ENCODE peak calls at places on chromosome 22, in four cellular contexts. B, J, T and K are unnamed samples.

GRCh38 chr22:33512961-33513360 is 407.3 kb downstream of the LARGE1 start:
- DNase-seq in T (no peak), J (no peak), B (no peak), K (no peak)

GRCh38 chr22:20559174-20559760 is 51.9 kb downstream of the MED15 start:
- DNase-seq in B (no peak), J (no peak), T (no peak), K (no peak)

GRCh38 chr22:19111140-19111539 is 11.1 kb downstream of the DGCR2 start:
- DNase-seq in J (peak), T (no peak), B (no peak), K (no peak)

GRCh38 chr22:22576244-22576988 is 17.4 kb upstream of the PRAME start:
- DNase-seq in B (no peak), T (no peak), J (peak), K (peak)

GRCh38 chr22:34866501-34867171 is 199.3 kb upstream of the ISX start:
- DNase-seq in T (no peak), B (no peak), J (no peak), K (no peak)

GRCh38 chr22:43533656-43534428 is 122.0 kb downstream of the MPPED1 start:
- DNase-seq in T (no peak), J (no peak), B (no peak), K (no peak)

GRCh38 chr22:23121026-23121823 is 20.6 kb downstream of the RSPH14 start:
- DNase-seq in T (no peak), J (peak), B (no peak), K (no peak)

GRCh38 chr22:23499845-23500500 is 80.1 kb downstream of the IGLL1 start:
- DNase-seq in T (no peak), B (no peak), J (no peak), K (no peak)

GRCh38 chr22:30304495-30305244 is 15.4 kb upstream of the CASTOR1 start:
- DNase-seq in J (no peak), B (no peak), T (no peak), K (no peak)

GRCh38 chr22:42939941-42940653 is 74.9 kb downstream of the PACSIN2 start:
- DNase-seq in T (no peak), B (no peak), J (no peak), K (peak)

GRCh38 chr22:21881841-21882753 is 14.7 kb upstream of the MAPK1 start:
- DNase-seq in T (no peak), B (no peak), J (peak), K (no peak)

GRCh38 chr22:19942886-19943664 is 1.5 kb upstream of the TXNRD2 start:
- DNase-seq in B (no peak), T (no peak), J (no peak), K (peak)

GRCh38 chr22:22710719-22711531 is 66.5 kb downstream of the GGTLC2 start:
- DNase-seq in B (no peak), J (peak), T (no peak), K (peak)

GRCh38 chr22:19429950-19430889 is 1.3 kb downstream of the HIRA start:
- DNase-seq in T (no peak), J (peak), B (no peak), K (peak)

GRCh38 chr22:40022536-40023225 is 27.9 kb downstream of the FAM83F start:
- DNase-seq in T (no peak), B (no peak), J (no peak), K (no peak)

GRCh38 chr22:20239063-20239950 is 28.8 kb downstream of the RTN4R start:
- DNase-seq in T (no peak), B (no peak), J (peak), K (no peak)

GRCh38 chr22:23591203-23591791 is 11.2 kb upstream of the IGLL1 start:
- DNase-seq in T (peak), J (peak), B (no peak), K (peak)

GRCh38 chr22:17087176-17088131 is 2.7 kb downstream of the IL17RA start:
- DNase-seq in T (no peak), B (peak), J (no peak), K (no peak)

GRCh38 chr22:27918351-27919221 is 470 bp downstream of the PITPNB start:
- DNase-seq in T (no peak), B (no peak), J (peak), K (peak)

GRCh38 chr22:23767673-23768548 is at the start of gene CHCHD10:
- DNase-seq in J (peak), T (no peak), B (no peak), K (peak)

GRCh38 chr22:20523118-20523983 is 15.9 kb downstream of the MED15 start:
- DNase-seq in T (no peak), J (peak), B (no peak), K (no peak)

GRCh38 chr22:46388647-46389046 is 53.1 kb downstream of the TRMU start:
- DNase-seq in T (no peak), J (no peak), B (no peak), K (no peak)

GRCh38 chr22:50702821-50703725 is 30.4 kb downstream of the SHANK3 start:
- DNase-seq in B (no peak), J (peak), T (no peak), K (no peak)

GRCh38 chr22:46547883-46548244 is 10.4 kb upstream of the CELSR1 start:
- DNase-seq in J (no peak), T (no peak), B (no peak), K (peak)

GRCh38 chr22:32622004-32622761 is 147.6 kb downstream of the FBXO7 start:
- DNase-seq in B (no peak), T (peak), J (no peak), K (peak)

GRCh38 chr22:43980579-43980978 is 25.3 kb downstream of the SAMM50 start:
- DNase-seq in T (no peak), J (no peak), B (no peak), K (no peak)

GRCh38 chr22:30490399-30490798 is 15.1 kb downstream of the SEC14L4 start:
- DNase-seq in T (no peak), B (no peak), J (peak), K (peak)

GRCh38 chr22:24069721-24070120 is 58.6 kb downstream of the CABIN1 start:
- DNase-seq in J (no peak), B (no peak), T (no peak), K (no peak)

GRCh38 chr22:42472671-42473070 is 40.5 kb upstream of the NFAM1 start:
- DNase-seq in B (no peak), T (no peak), J (no peak), K (no peak)

GRCh38 chr22:38489561-38490133 is 16.5 kb downstream of the DDX17 start:
- DNase-seq in B (no peak), J (no peak), T (no peak), K (no peak)

GRCh38 chr22:38489142-38489541 is 17.0 kb downstream of the DDX17 start:
- DNase-seq in J (no peak), B (no peak), T (no peak), K (no peak)

GRCh38 chr22:38485783-38486182 is 17.9 kb downstream of the KDELR3 start:
- DNase-seq in B (no peak), J (no peak), T (no peak), K (no peak)

GRCh38 chr22:38490475-38490874 is 15.6 kb downstream of the DDX17 start:
- DNase-seq in T (no peak), J (no peak), B (no peak), K (no peak)

GRCh38 chr22:38487946-38488345 is 18.2 kb downstream of the DDX17 start:
- DNase-seq in J (no peak), B (no peak), T (no peak), K (no peak)
- TF ChIP-seq POLR2AphosphoS5 in J (no peak), B (no peak), T (peak), K (no peak)

GRCh38 chr22:25775501-25775900 is 33.5 kb downstream of the MYO18B start:
- DNase-seq in T (no peak), B (no peak), J (no peak), K (no peak)
- TF ChIP-seq KDM1A in T (no peak), B (no peak), J (no peak), K (no peak)

GRCh38 chr22:35996596-35996995 is 32.0 kb downstream of the RBFOX2 start:
- DNase-seq in B (no peak), T (no peak), J (no peak), K (no peak)

GRCh38 chr22:35995772-35996171 is 32.9 kb downstream of the RBFOX2 start:
- DNase-seq in J (no peak), B (no peak), T (no peak), K (no peak)

GRCh38 chr22:35993048-35993714 is 35.4 kb downstream of the RBFOX2 start:
- DNase-seq in J (no peak), T (no peak), B (no peak), K (no peak)

GRCh38 chr22:35997438-35997837 is 31.2 kb downstream of the RBFOX2 start:
- DNase-seq in T (no peak), J (no peak), B (no peak), K (no peak)

GRCh38 chr22:35995345-35995744 is 33.3 kb downstream of the RBFOX2 start:
- DNase-seq in J (no peak), B (no peak), T (no peak), K (no peak)
- H3K4me2 ChIP-seq in J (peak), B (no peak), T (no peak), K (no peak)

GRCh38 chr22:45273452-45274075 is 11.2 kb upstream of the UPK3A start:
- DNase-seq in T (no peak), B (no peak), J (no peak), K (peak)
- TF ChIP-seq POLR2AphosphoS5 in T (no peak), B (no peak), J (no peak), K (peak)

DNA sequence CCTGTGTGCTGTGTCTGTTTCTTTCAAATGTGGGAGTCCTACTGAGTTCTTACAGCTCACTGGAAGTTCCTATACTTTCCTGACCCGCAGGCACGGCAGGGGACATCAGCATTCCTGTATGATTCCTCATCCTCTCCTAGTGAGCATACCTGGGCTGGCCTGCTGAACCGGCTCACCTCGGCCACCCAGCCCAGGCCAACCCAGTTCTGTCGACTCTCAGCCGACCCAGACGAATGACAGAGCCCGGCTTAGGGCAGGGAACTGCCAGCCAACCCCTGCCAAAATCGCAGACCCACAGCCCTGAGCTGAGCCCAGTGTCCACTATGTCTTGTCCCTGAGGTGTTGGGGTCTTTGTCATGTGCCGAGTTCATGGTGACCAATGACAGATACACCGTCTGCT is 339.7 kb downstream of the BRD1 start:
- DNase-seq in B (no peak), T (peak), J (no peak), K (no peak)
- TF ChIP-seq KDM1A in B (no peak), T (no peak), J (no peak), K (no peak)

DNA sequence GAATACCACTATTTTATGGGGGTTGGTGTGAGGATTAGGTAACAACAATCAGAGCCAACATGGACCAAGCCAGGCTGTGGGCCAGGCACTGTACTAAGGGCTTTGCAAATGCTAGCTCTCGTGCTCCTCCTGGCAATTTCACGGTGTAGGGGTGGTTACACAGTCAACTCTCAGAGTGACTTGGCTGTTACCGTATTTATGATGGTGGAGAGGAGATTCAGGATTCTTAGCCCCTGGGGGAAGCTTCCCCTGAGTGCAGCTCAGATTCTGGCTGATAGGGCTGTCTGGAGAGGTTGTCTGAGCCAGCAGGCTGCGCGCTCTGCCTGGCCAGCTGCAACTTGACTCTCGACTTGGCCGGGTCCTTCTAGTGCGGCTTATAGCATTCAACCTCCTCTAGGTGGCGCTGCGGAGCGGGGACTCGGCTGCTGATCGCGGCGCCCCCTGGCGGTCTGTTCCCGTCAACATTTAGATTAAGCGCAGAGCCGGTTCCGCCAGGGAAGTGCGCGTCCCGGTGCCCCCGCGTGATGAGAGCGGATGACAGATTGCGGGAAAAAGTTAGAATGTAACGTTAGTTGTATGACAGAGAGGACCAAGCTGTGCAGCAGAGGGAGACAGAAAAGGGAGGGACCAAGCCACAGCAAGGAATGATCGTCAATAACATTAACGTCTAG is 4.5 kb upstream of the NCF4 start:
- DNase-seq in T (peak), J (peak), B (no peak), K (peak)
- H3K4me2 ChIP-seq in T (peak), J (no peak), B (peak), K (no peak)

DNA sequence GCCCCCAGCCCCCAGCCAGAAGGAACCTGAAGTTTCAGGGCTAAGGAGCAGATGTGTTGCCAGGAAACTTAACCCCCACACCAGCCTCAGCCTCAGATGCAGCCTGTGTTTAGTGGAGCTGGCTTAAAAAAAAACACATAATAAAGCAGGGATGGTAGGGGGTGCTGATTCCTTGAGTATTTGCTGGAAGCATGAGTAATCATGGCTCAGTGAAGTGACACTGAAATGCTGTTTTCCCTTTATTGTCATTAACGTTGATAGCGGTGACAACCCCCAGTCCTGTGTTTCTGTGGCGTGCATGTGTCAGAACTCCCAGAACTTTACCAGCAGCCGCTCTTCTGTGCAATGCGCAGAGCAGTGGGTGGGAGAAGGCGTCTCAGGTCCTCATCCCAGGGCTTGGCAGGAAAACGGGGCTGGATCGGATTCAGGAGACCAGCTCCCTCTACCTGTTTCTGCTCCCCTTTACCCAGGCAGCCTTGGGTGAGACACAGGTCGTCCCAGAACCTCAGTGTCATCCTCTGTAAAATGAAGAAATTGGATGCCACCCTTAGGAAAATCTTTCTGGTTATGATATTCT is 1282.1 kb downstream of the TBC1D22A start:
- DNase-seq in T (no peak), J (no peak), B (no peak), K (no peak)
- TF ChIP-seq POLR2AphosphoS5 in T (no peak), J (no peak), B (no peak), K (no peak)

DNA sequence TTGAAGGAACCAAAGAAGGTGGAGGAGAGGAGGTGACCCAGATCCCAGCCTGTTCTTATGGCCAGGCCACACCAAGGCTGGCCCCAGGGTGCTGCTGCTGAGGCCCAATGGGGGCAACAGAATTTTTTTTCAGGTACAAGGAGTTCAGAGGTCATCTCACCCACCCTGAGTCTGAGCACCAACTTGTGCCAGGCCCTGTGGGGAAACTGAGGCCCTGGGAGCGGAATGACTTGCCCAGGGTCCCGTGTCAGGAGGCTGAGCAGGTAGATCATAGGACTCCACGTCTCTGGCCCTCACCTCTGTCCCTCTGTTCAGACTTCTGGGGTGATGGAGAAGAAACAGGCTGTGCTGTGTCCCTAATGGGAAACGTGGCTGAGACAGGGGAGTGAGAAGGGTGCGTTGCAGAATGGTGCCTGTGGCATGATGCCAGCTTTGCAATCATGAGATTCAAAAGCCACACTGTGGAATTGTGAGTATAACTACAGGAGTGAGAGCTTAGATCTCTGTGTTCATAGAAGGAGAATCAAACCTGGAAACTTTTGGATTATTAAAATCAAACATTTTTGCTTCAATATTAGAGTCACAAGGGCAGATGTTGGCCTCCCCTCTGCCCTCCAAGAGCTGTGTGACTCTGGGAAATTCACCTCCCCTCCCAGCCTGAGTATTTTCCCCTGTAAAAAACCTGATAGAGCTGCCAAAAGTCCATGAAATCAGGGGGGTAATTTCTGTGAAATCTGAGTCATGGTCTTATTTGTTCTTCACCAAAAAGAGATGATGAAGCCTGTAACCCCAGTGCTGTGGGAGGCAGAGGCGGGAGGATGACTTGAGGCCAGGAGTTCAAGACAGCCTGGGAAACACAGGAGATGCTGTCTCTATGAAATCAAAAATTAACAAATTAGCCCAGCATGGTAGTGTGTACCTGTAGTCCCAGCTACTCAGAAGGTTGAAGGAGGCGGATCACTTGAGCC is 874 bp downstream of the APOL1 start:
- DNase-seq in B (no peak), T (no peak), J (no peak), K (no peak)
- TF ChIP-seq KDM1A in B (no peak), T (no peak), J (peak), K (no peak)